ENCODE peak calls at places on chromosomes 11 and 22, in seven cellular contexts. One of them, this sample, is unnamed. For H3K4me1, the result is how much of the 10 kb centered on the place peaks cover.

GRCh38 chr11:8220261-8221024 is 43.2 kb downstream of the LMO1 start:
- DNase-seq in MM.1S: no peak
- DNase-seq in HCT116: no peak
- DNase-seq in GM23338: no peak
- DNase-seq in PC-3: no peak
- DNase-seq in SK-N-SH: no peak
- DNase-seq in GM23248: no peak
- DNase-seq in this sample: no peak

GRCh38 chr11:1487091-1487850 is 692 bp upstream of the MOB2 start:
- DNase-seq in MM.1S: no peak
- DNase-seq in HCT116: no peak
- DNase-seq in GM23338: no peak
- DNase-seq in PC-3: no peak
- DNase-seq in SK-N-SH: no peak
- DNase-seq in GM23248: no peak
- DNase-seq in this sample: no peak

GRCh38 chr11:28529540-28530410 is 421.6 kb downstream of the METTL15 start:
- DNase-seq in MM.1S: peak
- DNase-seq in HCT116: peak
- DNase-seq in GM23338: peak
- DNase-seq in PC-3: peak
- DNase-seq in SK-N-SH: peak
- DNase-seq in GM23248: peak
- DNase-seq in this sample: peak

GRCh38 chr11:4626207-4627105 is 10.8 kb upstream of the OR51D1 start:
- DNase-seq in MM.1S: peak
- DNase-seq in HCT116: peak
- DNase-seq in GM23338: peak
- DNase-seq in PC-3: peak
- DNase-seq in SK-N-SH: peak
- DNase-seq in GM23248: peak
- DNase-seq in this sample: peak

GRCh38 chr11:117669062-117669461 is 128.0 kb downstream of the DSCAML1 start:
- DNase-seq in MM.1S: no peak
- DNase-seq in HCT116: no peak
- DNase-seq in GM23338: no peak
- DNase-seq in PC-3: no peak
- DNase-seq in SK-N-SH: no peak
- DNase-seq in GM23248: no peak
- DNase-seq in this sample: no peak

GRCh38 chr22:37994049-37994448 is 9.7 kb upstream of the SOX10 start:
- DNase-seq in MM.1S: no peak
- DNase-seq in HCT116: no peak
- DNase-seq in GM23338: no peak
- DNase-seq in PC-3: no peak
- DNase-seq in SK-N-SH: no peak
- DNase-seq in GM23248: no peak
- DNase-seq in this sample: no peak

GRCh38 chr11:31246451-31247165 is 122.9 kb downstream of the DCDC1 start:
- DNase-seq in MM.1S: no peak
- DNase-seq in HCT116: no peak
- DNase-seq in GM23338: no peak
- DNase-seq in PC-3: no peak
- DNase-seq in SK-N-SH: no peak
- DNase-seq in GM23248: peak
- DNase-seq in this sample: no peak

GRCh38 chr22:38564669-38565068 is 5.3 kb downstream of the DMC1 start:
- DNase-seq in MM.1S: no peak
- DNase-seq in HCT116: no peak
- DNase-seq in GM23338: no peak
- DNase-seq in PC-3: no peak
- DNase-seq in SK-N-SH: no peak
- DNase-seq in GM23248: peak
- DNase-seq in this sample: no peak

GRCh38 chr22:36781656-36782627 is 6.0 kb upstream of the IFT27 start:
- DNase-seq in MM.1S: peak
- DNase-seq in HCT116: peak
- DNase-seq in GM23338: peak
- DNase-seq in PC-3: peak
- DNase-seq in SK-N-SH: peak
- DNase-seq in GM23248: peak
- DNase-seq in this sample: peak

GRCh38 chr11:113896156-113896879 is 8.3 kb upstream of the HTR3B start:
- DNase-seq in MM.1S: no peak
- DNase-seq in HCT116: peak
- DNase-seq in GM23338: peak
- DNase-seq in PC-3: peak
- DNase-seq in SK-N-SH: peak
- DNase-seq in GM23248: peak
- DNase-seq in this sample: peak

GRCh38 chr11:90168571-90168970 is 34.1 kb downstream of the NAALAD2 start:
- DNase-seq in MM.1S: no peak
- DNase-seq in HCT116: no peak
- DNase-seq in GM23338: no peak
- DNase-seq in PC-3: no peak
- DNase-seq in SK-N-SH: no peak
- DNase-seq in GM23248: no peak
- DNase-seq in this sample: no peak

GRCh38 chr11:104581246-104581980 is 316.8 kb downstream of the CASP12 start:
- DNase-seq in MM.1S: no peak
- DNase-seq in HCT116: no peak
- DNase-seq in GM23338: peak
- DNase-seq in PC-3: peak
- DNase-seq in SK-N-SH: no peak
- DNase-seq in GM23248: no peak
- DNase-seq in this sample: peak

GRCh38 chr11:77886401-77886800 is 65.5 kb downstream of the AAMDC start:
- DNase-seq in MM.1S: no peak
- DNase-seq in HCT116: no peak
- DNase-seq in GM23338: no peak
- DNase-seq in PC-3: no peak
- DNase-seq in SK-N-SH: no peak
- DNase-seq in GM23248: no peak
- DNase-seq in this sample: no peak

GRCh38 chr11:119167933-119168332 is 592 bp upstream of the NLRX1 start:
- DNase-seq in MM.1S: no peak
- DNase-seq in HCT116: no peak
- DNase-seq in GM23338: no peak
- DNase-seq in PC-3: peak
- DNase-seq in SK-N-SH: no peak
- DNase-seq in GM23248: peak
- DNase-seq in this sample: no peak

GRCh38 chr11:8080674-8081590 is at the start of gene TUB:
- DNase-seq in MM.1S: no peak
- DNase-seq in HCT116: no peak
- DNase-seq in GM23338: peak
- DNase-seq in PC-3: no peak
- DNase-seq in SK-N-SH: peak
- DNase-seq in GM23248: peak
- DNase-seq in this sample: peak

GRCh38 chr11:86671386-86672006 is 920 bp downstream of the ME3 start:
- DNase-seq in MM.1S: peak
- DNase-seq in HCT116: no peak
- DNase-seq in GM23338: peak
- DNase-seq in PC-3: peak
- DNase-seq in SK-N-SH: no peak
- DNase-seq in GM23248: peak
- DNase-seq in this sample: peak

GRCh38 chr11:124582565-124582964 is 12.8 kb downstream of the OR8A1 start:
- DNase-seq in MM.1S: no peak
- DNase-seq in HCT116: no peak
- DNase-seq in GM23338: no peak
- DNase-seq in PC-3: no peak
- DNase-seq in SK-N-SH: no peak
- DNase-seq in GM23248: no peak
- DNase-seq in this sample: no peak

GRCh38 chr22:49576241-49577141 is 251.2 kb downstream of the BRD1 start:
- DNase-seq in MM.1S: no peak
- DNase-seq in HCT116: no peak
- DNase-seq in GM23338: no peak
- DNase-seq in PC-3: no peak
- DNase-seq in SK-N-SH: peak
- DNase-seq in GM23248: no peak
- DNase-seq in this sample: no peak

GRCh38 chr11:125777309-125777708 is 1.3 kb downstream of the PATE2 start:
- DNase-seq in MM.1S: no peak
- DNase-seq in HCT116: no peak
- DNase-seq in GM23338: no peak
- DNase-seq in PC-3: peak
- DNase-seq in SK-N-SH: no peak
- DNase-seq in GM23248: peak
- DNase-seq in this sample: no peak

GRCh38 chr11:47768090-47768620 is 1.0 kb upstream of the FNBP4 start:
- DNase-seq in MM.1S: peak
- DNase-seq in HCT116: no peak
- DNase-seq in GM23338: peak
- DNase-seq in PC-3: peak
- DNase-seq in SK-N-SH: peak
- DNase-seq in GM23248: peak
- DNase-seq in this sample: peak

GRCh38 chr11:29351301-29351873 is 665.4 kb downstream of the KCNA4 start:
- DNase-seq in MM.1S: no peak
- DNase-seq in HCT116: no peak
- DNase-seq in GM23338: no peak
- DNase-seq in PC-3: no peak
- DNase-seq in SK-N-SH: no peak
- DNase-seq in GM23248: no peak
- DNase-seq in this sample: no peak

GRCh38 chr11:77312107-77312506 is 10.6 kb upstream of the GDPD4 start:
- DNase-seq in MM.1S: no peak
- DNase-seq in HCT116: no peak
- DNase-seq in GM23338: no peak
- DNase-seq in PC-3: no peak
- DNase-seq in SK-N-SH: no peak
- DNase-seq in GM23248: no peak
- DNase-seq in this sample: no peak

GRCh38 chr11:109864834-109865557 is 228.2 kb upstream of the ZC3H12C start:
- DNase-seq in MM.1S: no peak
- DNase-seq in HCT116: no peak
- DNase-seq in GM23338: no peak
- DNase-seq in PC-3: no peak
- DNase-seq in SK-N-SH: no peak
- DNase-seq in GM23248: peak
- DNase-seq in this sample: no peak

GRCh38 chr11:61587541-61587941 is 6.7 kb upstream of the SYT7 start:
- DNase-seq in MM.1S: no peak
- DNase-seq in HCT116: no peak
- DNase-seq in GM23338: peak
- DNase-seq in PC-3: peak
- DNase-seq in SK-N-SH: no peak
- DNase-seq in GM23248: peak
- DNase-seq in this sample: peak
- H3K4me2 ChIP-seq in MM.1S: peak
- H3K4me2 ChIP-seq in HCT116: peak
- H3K4me2 ChIP-seq in GM23338: peak
- H3K4me2 ChIP-seq in PC-3: peak
- H3K4me2 ChIP-seq in SK-N-SH: no peak
- H3K4me2 ChIP-seq in GM23248: peak
- H3K4me2 ChIP-seq in this sample: peak

DNA sequence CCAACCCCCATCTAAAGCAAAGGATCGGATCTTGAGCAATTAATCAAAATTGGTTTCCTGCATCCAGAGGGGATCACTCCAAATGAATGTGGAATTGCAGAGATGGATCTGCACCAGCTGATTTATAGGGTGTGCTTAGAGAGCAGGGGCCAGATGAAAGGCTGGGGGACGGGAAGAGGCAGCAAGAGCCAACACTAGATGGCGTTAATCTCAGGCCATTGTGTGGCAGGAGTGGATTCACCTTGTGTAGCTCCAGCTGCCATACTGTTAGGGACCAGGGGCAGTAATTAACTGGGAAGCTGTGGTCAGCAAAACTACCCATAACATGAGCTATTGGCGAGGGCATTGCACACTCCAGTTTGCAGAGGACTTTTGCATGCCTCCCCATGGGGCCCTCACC is 35.6 kb downstream of the SERPINH1 start:
- DNase-seq in MM.1S: peak
- DNase-seq in HCT116: peak
- DNase-seq in GM23338: peak
- DNase-seq in PC-3: peak
- DNase-seq in SK-N-SH: peak
- DNase-seq in GM23248: peak
- DNase-seq in this sample: peak
- TF ChIP-seq EZH2phosphoT487 in MM.1S: no peak
- TF ChIP-seq EZH2phosphoT487 in HCT116: no peak
- TF ChIP-seq EZH2phosphoT487 in GM23338: no peak
- TF ChIP-seq EZH2phosphoT487 in PC-3: no peak
- TF ChIP-seq EZH2phosphoT487 in SK-N-SH: no peak
- TF ChIP-seq EZH2phosphoT487 in GM23248: no peak
- TF ChIP-seq EZH2phosphoT487 in this sample: no peak

DNA sequence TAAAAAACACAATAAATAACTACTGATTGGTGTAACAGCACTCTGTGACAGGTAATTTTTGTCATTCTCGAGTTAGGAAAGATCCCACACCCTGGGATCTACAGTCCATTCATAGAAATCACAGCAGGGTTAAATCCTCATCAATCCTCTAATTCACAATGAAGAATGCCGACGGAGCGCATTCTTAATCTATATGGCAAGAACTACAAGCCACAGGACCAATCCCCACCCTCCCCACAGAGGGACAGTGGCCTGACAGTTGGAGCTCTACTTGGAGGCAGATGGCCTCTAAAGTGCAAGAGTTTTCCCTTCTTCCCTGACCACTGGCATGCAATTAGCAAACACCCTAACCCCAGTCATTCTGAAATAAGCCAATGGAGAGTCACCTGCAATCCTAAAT is 34.2 kb downstream of the TCF20 start:
- DNase-seq in MM.1S: no peak
- DNase-seq in HCT116: no peak
- DNase-seq in GM23338: peak
- DNase-seq in PC-3: no peak
- DNase-seq in SK-N-SH: no peak
- DNase-seq in GM23248: no peak
- DNase-seq in this sample: peak
- H3K4me1 ChIP-seq in MM.1S: under half
- H3K4me1 ChIP-seq in HCT116: under half
- H3K4me1 ChIP-seq in GM23338: under half
- H3K4me1 ChIP-seq in PC-3: under half
- H3K4me1 ChIP-seq in SK-N-SH: under half
- H3K4me1 ChIP-seq in GM23248: under half
- H3K4me1 ChIP-seq in this sample: under half

GRCh38 chr11:65779919-65780769 is 632 bp downstream of the AP5B1 start:
- DNase-seq in MM.1S: peak
- DNase-seq in HCT116: peak
- DNase-seq in GM23338: peak
- DNase-seq in PC-3: peak
- DNase-seq in SK-N-SH: peak
- DNase-seq in GM23248: peak
- DNase-seq in this sample: peak

GRCh38 chr11:65782816-65783228 is 2.0 kb upstream of the AP5B1 start:
- DNase-seq in MM.1S: peak
- DNase-seq in HCT116: no peak
- DNase-seq in GM23338: no peak
- DNase-seq in PC-3: no peak
- DNase-seq in SK-N-SH: peak
- DNase-seq in GM23248: no peak
- DNase-seq in this sample: no peak

GRCh38 chr11:65781962-65782815 is 1.4 kb upstream of the AP5B1 start:
- DNase-seq in MM.1S: no peak
- DNase-seq in HCT116: no peak
- DNase-seq in GM23338: no peak
- DNase-seq in PC-3: no peak
- DNase-seq in SK-N-SH: peak
- DNase-seq in GM23248: no peak
- DNase-seq in this sample: no peak

GRCh38 chr11:65780770-65781151 is at the start of gene AP5B1:
- DNase-seq in MM.1S: peak
- DNase-seq in HCT116: no peak
- DNase-seq in GM23338: peak
- DNase-seq in PC-3: peak
- DNase-seq in SK-N-SH: peak
- DNase-seq in GM23248: peak
- DNase-seq in this sample: peak

GRCh38 chr11:65781152-65781961 is 581 bp upstream of the AP5B1 start:
- DNase-seq in MM.1S: no peak
- DNase-seq in HCT116: no peak
- DNase-seq in GM23338: peak
- DNase-seq in PC-3: peak
- DNase-seq in SK-N-SH: peak
- DNase-seq in GM23248: peak
- DNase-seq in this sample: peak
- H3K4me2 ChIP-seq in MM.1S: no peak
- H3K4me2 ChIP-seq in HCT116: peak
- H3K4me2 ChIP-seq in GM23338: peak
- H3K4me2 ChIP-seq in PC-3: peak
- H3K4me2 ChIP-seq in SK-N-SH: peak
- H3K4me2 ChIP-seq in GM23248: peak
- H3K4me2 ChIP-seq in this sample: peak

This sample was measured in neural progenitor cell.